ENCODE peak calls at places on chromosomes 4 and X, in nine cellular contexts. P, U, I, V, M, O, H, R and A are unnamed samples.

GRCh38 chrX:37590047-37590446 is 18.6 kb downstream of the LANCL3 start:
- DNase-seq in U (no peak), V (no peak), H (no peak), P (no peak), M (no peak), I (no peak), O (no peak), R (no peak), A (no peak)

GRCh38 chr4:89347363-89347762 is 39.8 kb upstream of the GPRIN3 start:
- DNase-seq in H (no peak), I (no peak), M (no peak), U (no peak), P (no peak), R (no peak), V (no peak), O (no peak), A (no peak)

GRCh38 chrX:140799216-140799615 is 89.7 kb downstream of the LINC00632 start:
- DNase-seq in M (no peak), H (no peak), U (no peak), I (no peak), R (no peak), O (no peak), P (no peak), V (no peak), A (no peak)

GRCh38 chr4:7000421-7001176 is 42.6 kb upstream of the TADA2B start:
- DNase-seq in U (no peak), H (no peak), O (no peak), I (no peak), M (no peak), V (no peak), R (no peak), P (no peak), A (no peak)

GRCh38 chrX:115449742-115450141 is 111.2 kb upstream of the PLS3 start:
- DNase-seq in V (no peak), I (no peak), M (peak; percentile 53), H (no peak), P (no peak), O (no peak), U (peak; percentile 69), R (peak; percentile 85), A (no peak)

GRCh38 chr4:122003335-122003734 is 51.5 kb upstream of the TRPC3 start:
- DNase-seq in R (peak; percentile 25), H (no peak), V (no peak), U (no peak), P (peak; percentile 41), M (no peak), I (peak; percentile 42), O (no peak), A (no peak)

GRCh38 chr4:6506616-6507140 is 34.3 kb upstream of the PPP2R2C start:
- DNase-seq in M (no peak), R (no peak), V (no peak), H (no peak), P (no peak), O (no peak), U (peak; percentile 29), I (no peak), A (no peak)

GRCh38 chrX:109841869-109842579 is 109.0 kb upstream of the ACSL4 start:
- DNase-seq in H (no peak), V (no peak), U (no peak), I (no peak), O (peak; percentile 64), R (no peak), M (no peak), P (no peak), A (no peak)

GRCh38 chrX:153857348-153857903 is 27.1 kb upstream of the PDZD4 start:
- DNase-seq in I (no peak), O (no peak), H (no peak), P (no peak), V (no peak), R (no peak), U (no peak), M (no peak), A (no peak)

GRCh38 chr4:3322059-3322550 is 29.3 kb downstream of the RGS12 start:
- DNase-seq in H (no peak), R (no peak), I (no peak), V (no peak), U (peak; percentile 48), M (no peak), P (peak; percentile 85), O (peak; percentile 46), A (no peak)

GRCh38 chr4:140568507-140569306 is at the start of gene UCP1:
- DNase-seq in R (peak; percentile 2), M (peak; percentile 14), O (no peak), V (peak; percentile 68), I (no peak), U (peak; percentile 65), H (no peak), P (peak; percentile 81), A (no peak)

GRCh38 chrX:1451676-1452496 is 823 bp downstream of the ASMTL start:
- DNase-seq in R (no peak), O (no peak), H (no peak), V (peak; percentile 83), P (peak; percentile 23), U (no peak), I (no peak), M (no peak), A (no peak)

GRCh38 chr4:53905935-53906377 is 158.4 kb downstream of the CHIC2 start:
- DNase-seq in H (no peak), O (peak; percentile 78), M (peak; percentile 33), I (no peak), R (no peak), P (peak; percentile 76), U (no peak), V (no peak), A (no peak)

GRCh38 chr4:143381171-143382118 is 44.8 kb downstream of the GAB1 start:
- DNase-seq in I (no peak), V (no peak), U (peak; percentile 93), P (no peak), H (no peak), O (peak; percentile 93), R (peak; percentile 98), M (peak; percentile 89), A (peak; percentile 68)
- H3K4me1 ChIP-seq in I (no peaks in the 10 kb centered on the region), V (peaks cover 31% of the 10 kb centered on the region), U (no peaks in the 10 kb centered on the region), P (peaks cover 7% of the 10 kb centered on the region), H (peaks cover 19% of the 10 kb centered on the region), O (peaks cover 15% of the 10 kb centered on the region), R (peaks cover 24% of the 10 kb centered on the region), M (peaks cover 98% of the 10 kb centered on the region), A (peaks cover 95% of the 10 kb centered on the region)

DNA sequence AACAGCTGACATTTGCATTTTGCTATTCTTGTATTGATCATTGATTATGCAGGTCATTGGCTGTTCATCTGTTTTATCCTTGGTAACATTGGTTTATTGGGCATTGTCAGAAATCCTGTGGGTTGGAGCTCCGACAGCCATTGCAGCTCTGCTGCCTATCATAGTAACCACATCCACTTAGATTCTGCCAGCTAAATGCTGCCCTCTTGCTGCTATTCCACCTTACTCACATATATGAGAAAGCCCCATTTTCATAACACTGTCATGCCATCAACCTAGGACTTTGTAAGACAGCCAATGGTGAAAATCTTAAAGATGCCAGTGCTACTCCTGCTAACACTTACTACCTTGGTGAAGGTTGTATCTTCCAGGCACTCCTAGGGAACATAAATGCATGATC is 187.3 kb upstream of the CXCL13 start:
- DNase-seq in R (no peak), H (no peak), V (no peak), P (no peak), U (no peak), I (peak; percentile 24), M (no peak), O (no peak), A (no peak)
- TF ChIP-seq CTCF in R (no peak), H (no peak), V (no peak), P (peak; percentile 25), U (no peak), I (peak; percentile 49), M (no peak), O (no peak), A (no peak)

GRCh38 chr4:141807501-141807900 is 171.1 kb downstream of the IL15 start:
- DNase-seq in P (no peak), R (no peak), I (no peak), V (no peak), U (no peak), O (peak; percentile 28), M (no peak), H (no peak), A (no peak)
- H3K27ac ChIP-seq in P (no peak overlapping the region), R (no peak overlapping the region), I (no peak overlapping the region), V (no peak overlapping the region), U (no peak overlapping the region), O (no peak overlapping the region), M (no peak overlapping the region), H (no peak overlapping the region), A (no peak overlapping the region)

DNA sequence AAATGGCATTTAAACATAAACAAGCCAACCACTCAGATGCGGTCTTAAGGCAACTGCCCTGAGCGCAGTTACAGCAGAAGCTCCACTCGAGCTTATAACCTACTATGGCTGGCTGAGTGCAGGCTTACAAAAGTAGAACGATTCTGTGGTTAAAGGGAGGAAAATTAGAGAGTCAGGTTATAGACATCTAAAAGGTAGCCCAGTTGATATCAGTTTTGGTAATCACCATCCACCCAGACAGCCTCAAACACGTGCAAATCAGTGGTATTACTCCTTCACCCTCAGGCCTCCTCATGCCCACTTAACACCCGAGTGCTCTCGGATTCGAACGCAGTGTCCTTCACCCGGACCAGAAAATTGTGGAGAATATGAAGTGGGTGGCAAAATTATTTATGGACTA is 3.1 kb downstream of the LEF1 start:
- DNase-seq in O (no peak), P (no peak), H (no peak), I (no peak), M (no peak), V (no peak), U (no peak), R (no peak), A (no peak)
- H3K4me1 ChIP-seq in O (peaks cover 2% of the 10 kb centered on the region), P (peaks cover 12% of the 10 kb centered on the region), H (peaks cover 6% of the 10 kb centered on the region), I (no peaks in the 10 kb centered on the region), M (peaks cover 28% of the 10 kb centered on the region), V (peaks cover 5% of the 10 kb centered on the region), U (no peaks in the 10 kb centered on the region), R (peaks cover 12% of the 10 kb centered on the region), A (peaks cover 12% of the 10 kb centered on the region)

DNA sequence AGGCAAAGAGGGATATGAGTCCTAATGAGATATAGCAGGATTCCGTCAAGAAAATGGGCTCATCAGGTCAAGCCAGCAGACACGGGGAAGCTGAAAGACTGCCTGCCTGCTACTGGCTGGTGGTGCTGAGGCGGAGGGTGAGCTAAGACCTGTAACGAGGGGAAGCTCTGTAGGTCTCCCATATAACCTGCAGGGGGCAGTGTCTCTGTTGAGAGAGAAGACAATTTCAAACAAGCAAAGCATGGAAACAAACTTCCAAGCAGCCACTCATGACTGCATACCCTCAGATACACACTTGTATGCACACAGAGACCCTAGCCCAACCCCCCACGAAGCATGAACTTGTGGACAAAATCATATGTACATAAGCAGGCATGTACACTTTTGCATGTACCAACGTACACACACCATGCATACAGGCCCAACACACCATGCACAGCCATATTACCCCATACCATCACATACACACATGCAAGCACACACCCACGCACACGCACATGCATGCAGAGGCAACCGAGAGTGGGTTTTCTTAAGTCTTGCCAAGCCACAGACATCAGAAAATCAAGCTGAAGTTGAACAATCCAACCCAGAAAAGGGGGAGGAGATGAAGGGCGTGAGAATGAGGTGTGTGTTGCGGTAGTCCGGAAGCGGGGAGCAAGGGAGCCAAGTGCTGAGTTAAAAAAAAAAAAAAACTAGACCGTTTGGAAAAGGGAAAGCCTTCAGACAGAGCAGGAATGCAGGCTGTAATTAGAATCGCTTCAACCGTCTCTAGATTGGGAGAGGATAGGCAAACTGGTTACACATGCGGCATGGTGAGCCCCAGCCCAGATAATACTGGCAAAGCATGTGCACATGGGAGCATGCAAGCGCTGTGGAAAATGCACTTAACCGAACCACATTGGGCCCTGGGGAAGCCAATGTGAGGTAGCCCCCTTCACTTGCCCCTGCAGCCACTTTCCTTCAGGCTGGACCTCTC is 71.0 kb downstream of the PJA1 start:
- DNase-seq in H (no peak), I (peak; percentile 21), O (peak; percentile 60), M (no peak), V (no peak), R (peak; percentile 26), P (peak; percentile 82), U (no peak), A (no peak)
- TF ChIP-seq CTCF in H (no peak), I (peak; percentile 60), O (peak; percentile 50), M (peak; percentile 62), V (peak; percentile 59), R (peak; percentile 59), P (peak; percentile 63), U (peak; percentile 46), A (peak; percentile 44)